ENCODE peak calls at places on chromosomes 7 and 10, in ten cellular contexts. T, X, Q, M, R, A, P, K, H and Y are unnamed samples.

GRCh38 chr7:79822620-79823240 is 311.9 kb upstream of the GNAI1 start:
- DNase-seq in T (no peak), X (no peak), Q (no peak), M (no peak), R (no peak), A (no peak), P (no peak), K (no peak), H (no peak), Y (no peak)

GRCh38 chr10:34190594-34190993 is 624.5 kb downstream of the PARD3 start:
- DNase-seq in T (no peak), X (no peak), Q (no peak), M (no peak), R (no peak), A (no peak), P (no peak), K (no peak), H (no peak), Y (no peak)

GRCh38 chr7:112207106-112207592 is 654 bp downstream of the ZNF277 start:
- DNase-seq in T (no peak), X (no peak), Q (no peak), M (no peak), R (peak; percentile 43), A (no peak), P (no peak), K (peak; percentile 24), H (no peak), Y (peak; percentile 12)

GRCh38 chr10:129933456-129934092 is 30.5 kb downstream of the EBF3 start:
- DNase-seq in T (no peak), X (no peak), Q (no peak), M (no peak), R (no peak), A (no peak), P (no peak), K (no peak), H (no peak), Y (no peak)

GRCh38 chr7:99369767-99370353 is 4.7 kb upstream of the ARPC1B start:
- DNase-seq in T (no peak), X (no peak), Q (no peak), M (no peak), R (no peak), A (no peak), P (no peak), K (no peak), H (no peak), Y (peak; percentile 26)

GRCh38 chr10:78553792-78554191 is 515.0 kb upstream of the ZMIZ1 start:
- DNase-seq in T (no peak), X (no peak), Q (no peak), M (no peak), R (no peak), A (no peak), P (no peak), K (no peak), H (no peak), Y (no peak)

GRCh38 chr10:73586583-73586984 is 4.6 kb downstream of the USP54 start:
- DNase-seq in T (no peak), X (no peak), Q (no peak), M (no peak), R (no peak), A (peak; percentile 48), P (peak; percentile 66), K (peak; percentile 100), H (peak; percentile 51), Y (no peak)

GRCh38 chr10:92377962-92378361 is 87.0 kb downstream of the MARCHF5 start:
- DNase-seq in T (no peak), X (no peak), Q (no peak), M (peak; percentile 30), R (no peak), A (no peak), P (no peak), K (no peak), H (no peak), Y (no peak)

GRCh38 chr7:127153315-127153714 is 99.4 kb downstream of the GRM8 start:
- DNase-seq in T (no peak), X (no peak), Q (no peak), M (no peak), R (no peak), A (no peak), P (no peak), K (no peak), H (no peak), Y (no peak)

GRCh38 chr7:127151379-127151778 is 101.4 kb downstream of the GRM8 start:
- DNase-seq in T (no peak), X (no peak), Q (no peak), M (no peak), R (no peak), A (no peak), P (no peak), K (no peak), H (no peak), Y (no peak)

GRCh38 chr7:127154101-127154500 is 98.6 kb downstream of the GRM8 start:
- DNase-seq in T (no peak), X (no peak), Q (no peak), M (no peak), R (no peak), A (no peak), P (no peak), K (no peak), H (no peak), Y (no peak)

GRCh38 chr7:127152423-127152822 is 100.3 kb downstream of the GRM8 start:
- DNase-seq in T (no peak), X (no peak), Q (no peak), M (no peak), R (no peak), A (no peak), P (no peak), K (no peak), H (no peak), Y (no peak)

GRCh38 chr7:127150543-127150942 is 102.2 kb downstream of the GRM8 start:
- DNase-seq in T (no peak), X (no peak), Q (no peak), M (no peak), R (no peak), A (no peak), P (no peak), K (no peak), H (no peak), Y (no peak)
- TF ChIP-seq CTCF in T (no peak), X (no peak), Q (no peak), M (no peak), R (no peak), A (no peak), P (no peak), K (no peak), H (no peak), Y (no peak)

GRCh38 chr10:43220971-43221418 is 45.9 kb downstream of the RASGEF1A start:
- DNase-seq in T (peak; percentile 2), X (no peak), Q (no peak), M (no peak), R (no peak), A (no peak), P (no peak), K (no peak), H (no peak), Y (no peak)

GRCh38 chr10:43223056-43223455 is 43.8 kb downstream of the RASGEF1A start:
- DNase-seq in T (no peak), X (no peak), Q (no peak), M (no peak), R (no peak), A (no peak), P (no peak), K (no peak), H (no peak), Y (no peak)

GRCh38 chr10:43222296-43222695 is 44.6 kb downstream of the RASGEF1A start:
- DNase-seq in T (peak; percentile 2), X (no peak), Q (no peak), M (no peak), R (no peak), A (no peak), P (no peak), K (no peak), H (peak; percentile 8), Y (no peak)

GRCh38 chr10:43219848-43220247 is 47.0 kb downstream of the RASGEF1A start:
- DNase-seq in T (peak; percentile 7), X (no peak), Q (no peak), M (no peak), R (no peak), A (no peak), P (no peak), K (no peak), H (no peak), Y (no peak)

DNA sequence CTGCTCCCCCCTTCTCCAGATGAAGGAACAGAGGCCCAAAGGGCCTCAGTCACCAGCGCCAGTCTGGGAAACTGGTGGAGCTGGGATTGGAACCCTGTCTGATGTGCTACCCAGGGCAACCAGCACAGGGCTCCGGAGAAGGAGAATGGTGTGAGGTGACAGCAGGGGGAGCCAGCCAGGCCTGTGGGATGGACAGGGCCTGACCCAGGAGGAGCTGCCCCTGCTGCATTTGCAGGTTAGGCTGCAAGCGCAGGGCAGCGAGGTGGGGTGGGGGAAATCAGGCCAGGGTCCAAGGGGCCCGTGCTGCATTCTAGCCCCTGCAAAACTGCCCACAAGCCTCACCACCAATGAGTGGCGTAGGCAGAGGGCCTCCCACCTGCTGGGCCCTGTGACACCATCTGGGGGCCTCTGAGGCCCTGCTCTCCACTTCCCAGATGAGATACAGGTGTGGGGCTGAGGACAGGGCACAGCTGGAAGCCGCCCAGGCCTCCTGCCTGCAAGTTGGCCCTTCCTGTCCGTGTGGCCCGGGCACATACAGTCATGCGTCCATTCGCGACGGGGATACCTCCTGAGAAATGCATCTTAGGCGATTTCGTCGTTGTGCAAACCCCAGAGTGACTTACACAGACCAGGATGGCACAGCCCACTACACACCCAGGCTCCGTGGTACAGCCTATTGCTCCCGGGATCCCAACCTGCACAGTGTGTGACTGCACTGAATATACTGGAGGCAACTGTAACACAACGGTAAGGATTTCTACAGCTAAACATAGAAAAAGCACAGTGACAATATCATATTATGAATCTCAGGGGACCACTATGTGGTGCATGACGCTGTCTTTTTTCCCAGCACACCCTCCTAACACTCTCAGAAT is 45.2 kb downstream of the RASGEF1A start:
- DNase-seq in T (peak; percentile 6), X (no peak), Q (no peak), M (peak; percentile 80), R (no peak), A (no peak), P (no peak), K (peak; percentile 17), H (peak; percentile 10), Y (no peak)
- TF ChIP-seq CTCF in T (no peak), X (no peak), Q (peak; percentile 23), M (peak; percentile 16), R (peak; percentile 8), A (no peak), P (peak; percentile 21), K (peak; percentile 49), H (no peak), Y (no peak)

DNA sequence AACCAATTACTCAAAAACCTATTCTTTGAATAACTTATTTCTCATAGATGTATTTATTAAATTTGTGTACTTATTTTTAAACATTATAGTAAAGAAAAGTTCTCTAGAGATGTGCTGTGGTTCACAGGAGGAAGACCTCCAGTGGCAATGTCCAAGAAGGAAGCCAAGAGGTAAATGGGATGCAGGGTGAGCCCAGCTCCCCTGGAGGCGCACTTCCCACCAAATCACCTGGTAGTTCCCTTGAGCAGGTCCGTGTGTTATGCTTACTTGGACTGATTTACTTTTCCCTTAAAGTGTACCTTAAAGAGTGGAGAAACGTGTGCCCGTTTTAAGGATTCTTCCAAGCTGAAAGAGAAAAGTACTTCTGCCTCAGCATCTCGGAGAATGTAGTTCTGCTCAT is 55.3 kb downstream of the PAXIP1 start:
- DNase-seq in T (no peak), X (no peak), Q (no peak), M (no peak), R (no peak), A (no peak), P (no peak), K (no peak), H (no peak), Y (no peak)
- TF ChIP-seq CTCF in T (no peak), X (no peak), Q (no peak), M (no peak), R (no peak), A (no peak), P (no peak), K (no peak), H (no peak), Y (no peak)

GRCh38 chr10:42827201-42827600 is 44.6 kb downstream of the BMS1 start:
- DNase-seq in T (no peak), X (no peak), Q (no peak), M (no peak), R (no peak), A (no peak), P (no peak), K (no peak), H (no peak), Y (no peak)
- TF ChIP-seq CTCF in T (no peak), X (no peak), Q (peak; percentile 27), M (peak; percentile 6), R (no peak), A (no peak), P (no peak), K (peak; percentile 47), H (no peak), Y (no peak)